ENCODE peak calls at places on chromosome 14, in six cellular contexts. O is brain microvascular endothelial cell; A is CD8-positive, alpha-beta T cell; S is IMR-90; F is astrocyte; H is right atrium auricular region. E is an unnamed sample.
A peak's percentile ranks its signal among the peaks of the same experiment; 100 is the strongest.

GRCh38 chr14:87260460-87260859 is 732.5 kb downstream of the GALC start:
- DNase-seq in O (no peak), A (no peak), S (no peak), F (no peak), H (no peak), E (no peak)

GRCh38 chr14:21093769-21094681 is 4.4 kb downstream of the ZNF219 start:
- DNase-seq in O (no peak), A (no peak), S (no peak), F (no peak), H (no peak), E (no peak)

GRCh38 chr14:58708004-58708403 is 70.2 kb downstream of the DACT1 start:
- DNase-seq in O (no peak), A (no peak), S (peak; percentile 34), F (no peak), H (no peak), E (no peak)

GRCh38 chr14:24113379-24113800 is 1.2 kb upstream of the DCAF11 start:
- DNase-seq in O (no peak), A (no peak), S (no peak), F (no peak), H (no peak), E (no peak)

GRCh38 chr14:86462193-86462592 is 932.2 kb downstream of the FLRT2 start:
- DNase-seq in O (peak; percentile 2), A (no peak), S (peak; percentile 30), F (no peak), H (no peak), E (no peak)

GRCh38 chr14:37709419-37710195 is 114.2 kb downstream of the TTC6 start:
- DNase-seq in O (peak; percentile 13), A (no peak), S (peak; percentile 39), F (peak; percentile 2), H (no peak), E (no peak)

GRCh38 chr14:56482306-56482705 is 97.3 kb upstream of the TMEM260 start:
- DNase-seq in O (peak; percentile 19), A (no peak), S (peak; percentile 9), F (no peak), H (no peak), E (peak; percentile 12)

GRCh38 chr14:36509056-36509917 is 10.7 kb downstream of the NKX2-1 start:
- DNase-seq in O (no peak), A (no peak), S (no peak), F (no peak), H (no peak), E (no peak)

GRCh38 chr14:104248203-104249055 is 110.0 kb downstream of the KIF26A start:
- DNase-seq in O (no peak), A (no peak), S (no peak), F (no peak), H (no peak), E (peak; percentile 39)

GRCh38 chr14:33914676-33915516 is 36.0 kb downstream of the EGLN3 start:
- DNase-seq in O (peak; percentile 81), A (no peak), S (peak; percentile 14), F (peak; percentile 85), H (no peak), E (no peak)

GRCh38 chr14:105951399-105951798 is 425.0 kb downstream of the TMEM121 start:
- DNase-seq in O (no peak), A (no peak), S (no peak), F (no peak), H (no peak), E (no peak)

GRCh38 chr14:42671636-42672035 is 1065.0 kb downstream of the LRFN5 start:
- DNase-seq in O (no peak), A (no peak), S (no peak), F (no peak), H (no peak), E (no peak)

GRCh38 chr14:77761205-77761931 is 412 bp upstream of the SNW1 start:
- DNase-seq in O (peak; percentile 94), A (no peak), S (peak; percentile 36), F (peak; percentile 24), H (peak; percentile 79), E (peak; percentile 40)

GRCh38 chr14:89146291-89146690 is 270.7 kb downstream of the FOXN3 start:
- DNase-seq in O (no peak), A (no peak), S (peak; percentile 32), F (no peak), H (no peak), E (no peak)

GRCh38 chr14:91255026-91255695 is 10.7 kb upstream of the GPR68 start:
- DNase-seq in O (no peak), A (no peak), S (no peak), F (no peak), H (no peak), E (no peak)

GRCh38 chr14:80996049-80996901 is 40.9 kb downstream of the TSHR start:
- DNase-seq in O (peak; percentile 72), A (no peak), S (peak; percentile 84), F (peak; percentile 65), H (peak; percentile 61), E (peak; percentile 55)

GRCh38 chr14:105203057-105203494 is 22.0 kb upstream of the NUDT14 start:
- DNase-seq in O (peak; percentile 56), A (peak; percentile 41), S (peak; percentile 58), F (peak; percentile 27), H (peak; percentile 83), E (peak; percentile 88)

GRCh38 chr14:105862581-105863239 is 336.3 kb downstream of the TMEM121 start:
- DNase-seq in O (no peak), A (no peak), S (no peak), F (no peak), H (no peak), E (no peak)

GRCh38 chr14:55874785-55875184 is 243.4 kb upstream of the PELI2 start:
- DNase-seq in O (no peak), A (no peak), S (no peak), F (no peak), H (no peak), E (no peak)

GRCh38 chr14:95498622-95499353 is 17.7 kb downstream of the SYNE3 start:
- DNase-seq in O (no peak), A (no peak), S (peak; percentile 48), F (no peak), H (no peak), E (peak; percentile 35)

GRCh38 chr14:91315844-91316267 is 71.4 kb upstream of the GPR68 start:
- DNase-seq in O (no peak), A (peak; percentile 79), S (no peak), F (no peak), H (no peak), E (peak; percentile 38)

DNA sequence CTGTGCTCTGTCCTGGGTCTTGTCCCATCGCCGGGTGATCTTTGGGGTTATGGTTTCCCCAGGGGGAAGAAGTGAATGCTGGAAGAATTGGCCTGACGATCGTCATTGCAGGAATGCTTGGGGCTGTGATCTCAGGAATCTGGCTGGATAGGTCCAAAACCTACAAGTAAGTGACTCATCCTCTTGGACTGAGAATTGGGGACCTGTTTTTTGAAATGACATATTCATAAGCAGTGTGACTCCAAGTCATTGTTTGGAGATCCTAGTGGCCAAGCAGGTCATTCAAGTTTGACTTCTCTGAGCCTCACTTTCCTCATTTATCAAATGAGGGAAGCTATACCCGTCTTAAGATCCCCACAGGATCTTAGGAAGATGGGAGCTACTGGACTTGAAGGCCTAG is 25.8 kb downstream of the ERG28 start:
- DNase-seq in O (no peak), A (no peak), S (no peak), F (no peak), H (no peak), E (no peak)
- TF ChIP-seq CTCF in O (no peak), A (no peak), S (no peak), F (no peak), H (no peak), E (no peak)

GRCh38 chr14:94077823-94078222 is 3.2 kb downstream of the DDX24 start:
- DNase-seq in O (no peak), A (no peak), S (no peak), F (no peak), H (no peak), E (no peak)

GRCh38 chr14:94074534-94074933 is 6.5 kb downstream of the DDX24 start:
- DNase-seq in O (no peak), A (no peak), S (no peak), F (no peak), H (no peak), E (no peak)

GRCh38 chr14:94079891-94080605 is 954 bp downstream of the DDX24 start:
- DNase-seq in O (peak; percentile 40), A (no peak), S (peak; percentile 42), F (peak; percentile 44), H (no peak), E (no peak)

GRCh38 chr14:94075008-94075407 is 6.0 kb downstream of the DDX24 start:
- DNase-seq in O (no peak), A (no peak), S (no peak), F (no peak), H (no peak), E (no peak)

DNA sequence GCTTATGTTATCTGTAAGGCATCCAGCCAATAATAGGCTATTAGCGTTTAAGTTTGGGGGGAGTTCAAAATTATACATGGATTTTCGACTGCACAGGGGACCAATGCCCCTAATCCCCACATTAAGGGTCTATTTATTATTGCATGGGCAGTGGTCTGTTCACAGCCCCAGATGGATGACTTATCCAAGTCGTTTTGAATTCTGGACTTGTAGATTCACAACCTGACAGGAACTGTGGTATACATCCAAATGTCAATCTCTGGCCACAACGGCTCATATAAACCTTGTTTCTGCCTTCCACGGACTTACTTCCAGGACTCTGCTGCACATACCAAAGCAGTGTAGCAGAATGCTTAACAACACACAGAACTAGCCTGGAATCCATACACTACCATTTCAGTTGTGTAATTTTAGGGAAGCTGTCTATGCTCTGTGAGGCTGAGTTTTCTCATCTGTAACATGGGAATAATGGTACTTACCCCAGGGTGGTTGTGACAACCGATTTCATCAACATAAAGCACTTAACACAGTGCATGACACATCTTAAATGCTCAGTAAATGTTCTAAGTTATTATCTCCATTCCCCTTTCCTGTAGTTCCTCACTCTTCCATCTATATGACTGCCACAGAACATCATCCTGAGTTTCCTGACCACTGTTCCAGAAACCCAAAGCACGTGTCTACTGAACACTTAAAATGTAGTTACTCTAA is 3.7 kb downstream of the DDX24 start:
- DNase-seq in O (no peak), A (no peak), S (no peak), F (no peak), H (no peak), E (no peak)
- H3K4me3 ChIP-seq in O (no peak overlapping the region), A (peak overlapping the region; percentile 1), S (peak overlapping the region; percentile 15), F (no peak overlapping the region), H (peak overlapping the region; percentile 9), E (no peak overlapping the region)

DNA sequence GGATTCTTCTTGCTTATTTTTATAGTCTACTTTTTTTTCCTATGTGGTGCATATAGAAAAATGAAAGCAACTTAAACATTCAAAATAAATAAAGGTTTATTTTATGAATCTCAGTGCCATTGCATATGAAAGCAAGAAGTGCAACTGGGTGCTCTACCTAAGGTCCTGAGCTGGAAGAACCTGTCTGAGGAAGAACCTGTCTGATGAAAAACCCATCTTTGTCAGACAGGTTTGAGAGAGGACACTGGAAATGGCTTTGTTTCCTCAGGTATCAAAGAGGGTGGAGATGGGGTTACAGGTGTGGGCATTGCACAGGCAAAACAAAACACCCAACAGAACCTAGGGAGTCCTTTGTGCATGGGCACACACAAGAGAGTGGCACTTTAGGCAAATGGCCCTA is 27.5 kb upstream of the SRSF5 start:
- DNase-seq in O (no peak), A (no peak), S (no peak), F (no peak), H (no peak), E (no peak)
- TF ChIP-seq CTCF in O (no peak), A (no peak), S (no peak), F (no peak), H (no peak), E (no peak)

DNA sequence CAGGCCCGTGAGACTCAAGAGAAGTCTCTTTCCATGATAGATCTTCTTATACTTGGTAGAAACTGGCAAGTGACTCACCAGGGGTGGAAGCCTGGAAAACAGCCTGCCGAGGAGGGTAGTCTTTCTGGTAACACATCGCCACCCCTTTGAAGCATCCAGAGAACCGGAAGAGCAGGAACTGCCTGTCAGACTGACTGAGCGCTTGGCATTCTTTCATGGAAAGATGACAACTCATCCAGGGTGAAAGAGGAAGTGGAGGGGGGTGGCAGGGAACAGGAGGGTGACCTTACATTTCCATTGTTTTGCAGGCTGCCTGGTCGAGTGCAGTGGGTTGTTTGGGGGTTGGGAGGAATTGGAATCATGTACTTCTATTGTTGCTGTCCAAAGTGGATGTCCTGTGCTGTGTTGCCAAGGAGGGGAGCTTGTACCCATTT is 34.5 kb downstream of the PRKCH start:
- DNase-seq in O (peak; percentile 69), A (no peak), S (peak; percentile 11), F (peak; percentile 22), H (peak; percentile 79), E (no peak)
- H3K4me3 ChIP-seq in O (no peak overlapping the region), A (no peak overlapping the region), S (no peak overlapping the region), F (no peak overlapping the region), H (no peak overlapping the region), E (no peak overlapping the region)

E was measured in mucosa of descending colon.